ENCODE peak calls at places on chromosomes 11 and 22, in ten cellular contexts. Y is CD8-positive, alpha-beta T cell; T is brain microvascular endothelial cell; U is left lung; I is uterus; H is OCI-LY7; R is tibial nerve; O is epithelial cell of esophagus; A is nephron progenitor cell; Z is fibroblast of lung. P is an unnamed sample.

GRCh38 chr11:104776501-104777170 is 121.6 kb downstream of the CASP12 start:
- DNase-seq in Y (no peak), T (no peak), U (no peak), I (no peak), H (no peak), R (no peak), O (peak), A (no peak), Z (peak), P (no peak)

GRCh38 chr22:35905894-35906293 is 122.7 kb downstream of the RBFOX2 start:
- DNase-seq in Y (no peak), T (no peak), U (no peak), I (no peak), H (no peak), R (no peak), O (peak), A (no peak), Z (peak), P (no peak)

GRCh38 chr22:28051787-28052356 is 132.8 kb upstream of the PITPNB start:
- DNase-seq in Y (peak), T (peak), U (no peak), I (peak), H (peak), R (peak), O (peak), A (peak), Z (peak), P (no peak)

GRCh38 chr22:18034076-18034475 is 9.7 kb upstream of the MICAL3 start:
- DNase-seq in Y (no peak), T (no peak), U (no peak), I (no peak), H (no peak), R (no peak), O (no peak), A (no peak), Z (no peak), P (no peak)

GRCh38 chr22:44107341-44107740 is 73.4 kb upstream of the PARVG start:
- DNase-seq in Y (no peak), T (no peak), U (peak), I (no peak), H (no peak), R (no peak), O (no peak), A (no peak), Z (peak), P (no peak)

GRCh38 chr11:97751405-97751804 is 1269.3 kb upstream of the CNTN5 start:
- DNase-seq in Y (no peak), T (no peak), U (peak), I (no peak), H (no peak), R (no peak), O (no peak), A (no peak), Z (no peak), P (no peak)

GRCh38 chr11:19218801-19219460 is 17.1 kb upstream of the CSRP3 start:
- DNase-seq in Y (no peak), T (no peak), U (no peak), I (no peak), H (no peak), R (no peak), O (no peak), A (no peak), Z (peak), P (no peak)

GRCh38 chr11:12787847-12788246 is 113.6 kb downstream of the TEAD1 start:
- DNase-seq in Y (no peak), T (peak), U (no peak), I (no peak), H (no peak), R (no peak), O (peak), A (no peak), Z (peak), P (no peak)

GRCh38 chr22:40345801-40346177 is 511 bp upstream of the ADSL start:
- DNase-seq in Y (peak), T (no peak), U (peak), I (no peak), H (peak), R (no peak), O (peak), A (peak), Z (peak), P (no peak)

GRCh38 chr22:27113211-27114030 is 456.0 kb downstream of the MIAT start:
- DNase-seq in Y (no peak), T (peak), U (no peak), I (peak), H (no peak), R (peak), O (peak), A (no peak), Z (peak), P (no peak)

GRCh38 chr11:121415861-121416260 is 36.3 kb upstream of the SORL1 start:
- DNase-seq in Y (no peak), T (no peak), U (no peak), I (no peak), H (no peak), R (peak), O (peak), A (no peak), Z (peak), P (no peak)

GRCh38 chr11:2884424-2884815 is 1.2 kb downstream of the CDKN1C start:
- DNase-seq in Y (no peak), T (no peak), U (peak), I (peak), H (no peak), R (no peak), O (no peak), A (peak), Z (peak), P (no peak)

GRCh38 chr11:119567667-119568582 is 145.0 kb upstream of the THY1 start:
- DNase-seq in Y (no peak), T (peak), U (no peak), I (peak), H (no peak), R (no peak), O (peak), A (no peak), Z (peak), P (no peak)

GRCh38 chr22:29985912-29986311 is 94.4 kb upstream of the HORMAD2 start:
- DNase-seq in Y (no peak), T (no peak), U (no peak), I (no peak), H (no peak), R (no peak), O (no peak), A (no peak), Z (no peak), P (no peak)

GRCh38 chr11:34495239-34495723 is 18.3 kb downstream of the ELF5 start:
- DNase-seq in Y (no peak), T (no peak), U (no peak), I (no peak), H (no peak), R (no peak), O (peak), A (no peak), Z (no peak), P (no peak)

DNA sequence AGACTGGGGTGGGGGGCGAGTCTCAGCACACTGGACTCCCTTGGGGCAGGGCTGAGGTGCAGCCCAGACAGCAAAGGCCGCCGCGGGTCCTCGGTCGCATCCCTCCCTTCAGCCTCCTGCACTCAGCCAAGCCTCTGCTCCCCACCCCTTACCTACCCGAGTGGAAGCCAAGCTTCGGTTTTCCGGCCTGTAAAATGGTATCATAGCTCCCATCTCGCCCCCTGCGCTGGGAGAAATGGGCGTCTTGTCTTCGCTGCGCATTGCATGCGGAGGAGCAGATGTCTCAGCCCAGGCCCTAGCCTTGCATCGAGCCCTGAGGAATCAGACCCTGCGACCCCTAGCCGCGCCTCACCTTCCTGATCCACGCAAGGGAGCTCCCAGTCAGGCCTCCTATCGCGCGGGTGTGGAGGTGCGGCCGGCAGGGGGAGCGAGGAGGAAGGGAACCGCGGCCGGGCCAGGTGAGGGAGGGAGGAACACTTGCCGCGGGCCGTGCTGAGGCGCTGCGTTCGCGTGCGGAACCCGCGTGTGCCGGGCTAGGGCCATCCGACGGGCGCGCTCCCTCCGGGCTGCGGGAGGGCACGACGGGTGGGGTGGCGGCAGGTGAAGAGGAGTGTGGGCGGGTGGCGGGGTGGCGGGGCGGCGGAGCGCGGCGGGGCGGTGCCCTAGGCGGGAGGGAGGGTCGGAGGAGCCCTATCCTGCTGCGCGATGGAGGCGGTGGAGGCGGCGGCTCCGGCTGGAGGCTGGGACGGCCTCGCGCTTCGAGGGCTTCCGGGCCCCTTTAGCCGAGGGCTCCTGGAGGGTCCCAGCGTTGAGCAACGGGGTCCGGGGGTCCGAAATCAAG is 4.1 kb upstream of the TBX1 start:
- DNase-seq in Y (peak), T (no peak), U (peak), I (no peak), H (peak), R (peak), O (peak), A (peak), Z (no peak), P (no peak)
- TF ChIP-seq CTCF in Y (peak), T (peak), U (peak), I (peak), H (peak), R (no peak), O (peak), A (peak), Z (peak), P (peak)

GRCh38 chr11:63904743-63905142 is 12.2 kb downstream of the RCOR2 start:
- DNase-seq in Y (no peak), T (no peak), U (no peak), I (no peak), H (no peak), R (no peak), O (no peak), A (no peak), Z (no peak), P (no peak)

GRCh38 chr11:63903884-63904283 is 13.1 kb downstream of the RCOR2 start:
- DNase-seq in Y (no peak), T (no peak), U (no peak), I (no peak), H (no peak), R (no peak), O (no peak), A (no peak), Z (no peak), P (no peak)

GRCh38 chr11:63905179-63905578 is 11.8 kb downstream of the RCOR2 start:
- DNase-seq in Y (no peak), T (no peak), U (no peak), I (no peak), H (no peak), R (no peak), O (no peak), A (no peak), Z (no peak), P (no peak)

GRCh38 chr11:63897459-63898156 is 19.4 kb downstream of the RCOR2 start:
- DNase-seq in Y (no peak), T (no peak), U (no peak), I (no peak), H (no peak), R (no peak), O (no peak), A (no peak), Z (no peak), P (no peak)

GRCh38 chr11:63901660-63902059 is 15.3 kb downstream of the RCOR2 start:
- DNase-seq in Y (no peak), T (no peak), U (no peak), I (no peak), H (no peak), R (no peak), O (peak), A (no peak), Z (no peak), P (no peak)
- TF ChIP-seq CTCF in Y (no peak), T (peak), U (no peak), I (no peak), H (peak), R (no peak), O (peak), A (no peak), Z (peak), P (peak)

GRCh38 chr11:107591098-107591445 is at the start of gene ELMOD1:
- DNase-seq in Y (peak), T (peak), U (peak), I (no peak), H (no peak), R (no peak), O (peak), A (peak), Z (peak), P (peak)
- TF ChIP-seq CTCF in Y (no peak), T (no peak), U (no peak), I (no peak), H (no peak), R (peak), O (no peak), A (no peak), Z (no peak), P (peak)

DNA sequence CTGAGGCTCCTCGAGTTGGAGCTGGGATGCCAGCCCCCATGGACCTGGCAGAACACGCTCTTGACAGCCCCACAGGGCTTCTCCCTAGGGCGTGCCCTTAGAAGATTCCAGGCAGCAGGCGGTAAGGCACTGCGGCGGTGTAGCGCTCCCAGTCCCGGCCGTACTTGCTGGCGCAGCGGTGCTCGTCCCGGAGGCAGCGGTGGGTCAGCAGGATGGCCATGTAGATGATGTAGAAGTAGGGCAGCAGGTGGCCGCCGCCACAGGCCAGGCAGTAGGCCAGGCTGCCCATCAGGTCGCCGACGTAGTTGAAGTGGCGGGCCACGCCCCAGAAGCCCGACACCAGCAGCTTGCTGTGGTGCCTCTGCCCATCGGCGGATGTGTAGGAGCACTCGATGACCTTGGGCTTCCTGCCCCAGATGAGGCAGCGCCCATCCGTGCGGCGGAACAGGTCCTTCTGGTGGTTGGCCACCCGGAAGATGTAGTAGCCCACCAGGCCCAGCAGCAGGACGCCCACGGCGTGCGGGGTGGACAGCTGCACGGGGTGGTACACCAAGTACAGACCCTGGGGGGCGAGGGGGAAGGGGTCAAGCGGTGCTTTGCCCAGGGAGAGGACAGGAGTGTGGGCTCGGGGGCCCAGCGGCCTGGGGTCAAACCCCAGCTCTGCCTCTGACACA is 12.8 kb downstream of the DHCR7 start:
- DNase-seq in Y (no peak), T (no peak), U (no peak), I (no peak), H (no peak), R (no peak), O (no peak), A (no peak), Z (no peak), P (no peak)
- TF ChIP-seq CTCF in Y (no peak), T (no peak), U (no peak), I (no peak), H (no peak), R (no peak), O (no peak), A (no peak), Z (no peak), P (no peak)

GRCh38 chr11:82771781-82772180 is 38.1 kb upstream of the FAM181B start:
- DNase-seq in Y (no peak), T (no peak), U (no peak), I (no peak), H (no peak), R (no peak), O (peak), A (no peak), Z (no peak), P (no peak)
- TF ChIP-seq CTCF in Y (no peak), T (no peak), U (no peak), I (no peak), H (no peak), R (no peak), O (no peak), A (no peak), Z (no peak), P (no peak)

GRCh38 chr11:11659567-11660341 is 37.9 kb upstream of the GALNT18 start:
- DNase-seq in Y (no peak), T (no peak), U (no peak), I (no peak), H (peak), R (no peak), O (no peak), A (no peak), Z (no peak), P (no peak)
- TF ChIP-seq CTCF in Y (no peak), T (peak), U (no peak), I (no peak), H (peak), R (no peak), O (peak), A (peak), Z (no peak), P (no peak)

GRCh38 chr11:67646535-67647336 is 3.8 kb downstream of the ACY3 start:
- DNase-seq in Y (peak), T (no peak), U (peak), I (no peak), H (peak), R (no peak), O (no peak), A (no peak), Z (no peak), P (no peak)
- TF ChIP-seq CTCF in Y (no peak), T (no peak), U (peak), I (no peak), H (peak), R (no peak), O (no peak), A (no peak), Z (no peak), P (no peak)

DNA sequence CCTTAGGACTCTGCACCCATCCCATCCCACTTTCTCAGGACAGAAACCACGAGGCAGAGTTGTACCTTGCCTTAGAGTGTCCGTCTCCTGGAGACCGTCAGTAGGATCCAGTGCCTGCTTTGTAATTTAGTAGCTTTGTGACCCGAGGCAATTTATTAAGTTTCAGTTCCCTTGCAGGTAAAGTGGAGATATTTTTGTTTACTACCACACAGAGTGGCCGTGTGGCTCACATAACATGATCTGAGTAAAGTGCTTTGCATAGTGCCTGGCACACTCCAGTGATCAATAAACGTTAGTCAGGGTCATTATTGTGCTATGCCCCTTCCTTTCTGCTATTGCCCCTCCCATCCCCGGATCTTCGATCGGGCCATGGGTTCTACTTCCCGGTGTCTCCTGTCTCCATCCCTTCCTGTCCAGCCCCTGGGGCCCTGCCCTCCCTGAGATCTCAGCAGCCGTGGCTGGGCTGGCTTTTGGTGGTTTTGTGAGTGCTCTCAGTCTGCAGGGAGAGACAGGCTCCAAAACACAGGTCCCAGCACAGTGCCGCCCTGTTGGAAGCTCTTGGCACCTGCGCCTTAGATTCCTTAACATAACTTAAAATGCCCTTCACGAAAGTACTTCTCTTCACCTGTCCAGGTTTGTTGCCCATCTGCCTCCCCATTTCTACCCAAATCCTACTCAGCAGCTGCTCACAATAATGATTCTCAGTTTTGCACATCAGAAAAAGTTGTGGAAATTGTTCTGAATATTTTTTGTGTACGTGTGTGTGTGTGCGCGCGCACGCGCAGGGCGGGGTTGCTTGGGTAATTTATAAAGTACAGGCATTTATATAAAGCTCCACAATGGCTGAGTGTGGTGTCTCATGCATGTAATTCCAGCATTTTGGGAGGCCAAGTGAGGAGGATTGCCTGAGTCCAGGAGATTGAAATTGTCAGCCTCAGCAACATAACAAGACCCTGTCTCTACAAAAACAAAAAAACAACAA is 753.7 kb downstream of the NTM start:
- DNase-seq in Y (no peak), T (no peak), U (no peak), I (no peak), H (no peak), R (no peak), O (no peak), A (no peak), Z (no peak), P (no peak)
- TF ChIP-seq CTCF in Y (no peak), T (peak), U (no peak), I (no peak), H (no peak), R (no peak), O (peak), A (no peak), Z (no peak), P (no peak)

GRCh38 chr11:68009391-68010000 is 631 bp upstream of the ALDH3B1 start:
- DNase-seq in Y (no peak), T (peak), U (peak), I (no peak), H (peak), R (no peak), O (peak), A (no peak), Z (peak), P (no peak)
- TF ChIP-seq CTCF in Y (no peak), T (peak), U (no peak), I (peak), H (peak), R (no peak), O (peak), A (no peak), Z (no peak), P (peak)

DNA sequence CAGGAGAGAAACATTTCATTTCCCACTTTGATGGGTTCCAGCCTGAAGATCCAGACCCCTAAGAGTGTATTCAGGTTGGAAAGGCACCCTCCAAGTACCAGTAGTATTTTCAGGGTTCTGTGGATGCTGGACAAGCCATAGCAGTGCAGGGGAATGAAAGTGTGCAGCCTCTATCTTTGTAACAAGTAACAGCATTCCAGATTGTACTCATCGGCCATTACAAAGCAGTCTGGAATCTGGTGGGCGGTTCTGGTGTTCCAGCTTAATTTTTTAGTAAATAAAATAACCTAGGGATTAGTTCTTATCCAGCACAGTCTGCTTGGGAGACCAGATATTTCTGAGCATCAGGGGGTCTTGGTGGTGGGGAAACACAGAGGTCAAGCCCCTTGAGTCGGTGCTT is 22.6 kb downstream of the APLNR start:
- DNase-seq in Y (no peak), T (peak), U (no peak), I (peak), H (no peak), R (no peak), O (peak), A (no peak), Z (peak), P (no peak)
- TF ChIP-seq CTCF in Y (no peak), T (peak), U (no peak), I (no peak), H (no peak), R (no peak), O (no peak), A (no peak), Z (no peak), P (no peak)

P was measured in D721Med.